ENCODE peak calls at places on chromosome 4, in five cellular contexts. X is heart left ventricle, A is mucosa of descending colon, L is Panc1, J is HCT116. D is an unnamed sample.

GRCh38 chr4:182103614-182104319 is 139.4 kb upstream of the TENM3 start:
- DNase-seq in X (no peak), A (no peak), L (no peak), J (no peak), D (no peak)

GRCh38 chr4:20773144-20773997 is 73.1 kb downstream of the PACRGL start:
- DNase-seq in X (no peak), A (peak; percentile 75), L (peak; percentile 15), J (peak; percentile 32), D (peak; percentile 25)

GRCh38 chr4:111930658-111931057 is 214.6 kb upstream of the FAM241A start:
- DNase-seq in X (no peak), A (no peak), L (no peak), J (no peak), D (no peak)

GRCh38 chr4:3422808-3423297 is 18.9 kb upstream of the HGFAC start:
- DNase-seq in X (peak; percentile 9), A (no peak), L (no peak), J (no peak), D (no peak)

GRCh38 chr4:1285790-1286553 is 3.7 kb upstream of the MAEA start:
- DNase-seq in X (no peak), A (peak; percentile 40), L (no peak), J (no peak), D (peak; percentile 35)

GRCh38 chr4:70902577-70903281 is 560 bp downstream of the MOB1B start:
- DNase-seq in X (no peak), A (no peak), L (no peak), J (no peak), D (no peak)

GRCh38 chr4:15444879-15445576 is 17.2 kb downstream of the C1QTNF7 start:
- DNase-seq in X (no peak), A (no peak), L (no peak), J (no peak), D (no peak)

GRCh38 chr4:146488495-146489174 is 33.1 kb downstream of the SLC10A7 start:
- DNase-seq in X (no peak), A (peak; percentile 8), L (no peak), J (no peak), D (no peak)

GRCh38 chr4:1160351-1160750 is 12.0 kb downstream of the SPON2 start:
- DNase-seq in X (no peak), A (no peak), L (no peak), J (no peak), D (no peak)

GRCh38 chr4:158374318-158374717 is 147.4 kb upstream of the RXFP1 start:
- DNase-seq in X (no peak), A (no peak), L (no peak), J (no peak), D (no peak)

GRCh38 chr4:7863911-7864681 is 75.6 kb downstream of the AFAP1 start:
- DNase-seq in X (no peak), A (no peak), L (no peak), J (no peak), D (no peak)

GRCh38 chr4:16117164-16117563 is 33.3 kb upstream of the PROM1 start:
- DNase-seq in X (no peak), A (no peak), L (no peak), J (no peak), D (no peak)

GRCh38 chr4:47469951-47470350 is 6.4 kb upstream of the COMMD8 start:
- DNase-seq in X (no peak), A (no peak), L (no peak), J (no peak), D (no peak)

GRCh38 chr4:15139599-15139998 is 137.3 kb downstream of the CPEB2 start:
- DNase-seq in X (no peak), A (no peak), L (no peak), J (no peak), D (no peak)

GRCh38 chr4:144557404-144557803 is 88.6 kb upstream of the HHIP start:
- DNase-seq in X (no peak), A (no peak), L (no peak), J (no peak), D (no peak)

GRCh38 chr4:79623125-79623905 is 215.3 kb upstream of the GK2 start:
- DNase-seq in X (no peak), A (no peak), L (no peak), J (no peak), D (no peak)

GRCh38 chr4:89583106-89583505 is 253.9 kb downstream of the SNCA start:
- DNase-seq in X (no peak), A (no peak), L (no peak), J (no peak), D (no peak)

GRCh38 chr4:105715692-105716278 is 7.2 kb downstream of the GSTCD start:
- DNase-seq in X (no peak), A (no peak), L (no peak), J (peak; percentile 13), D (no peak)

GRCh38 chr4:67104145-67104544 is 441.2 kb downstream of the CENPC start:
- DNase-seq in X (no peak), A (no peak), L (no peak), J (no peak), D (no peak)

GRCh38 chr4:76053730-76054129 is 17.9 kb upstream of the CXCL11 start:
- DNase-seq in X (no peak), A (no peak), L (no peak), J (no peak), D (no peak)

GRCh38 chr4:175071123-175071522 is 153.0 kb downstream of the ADAM29 start:
- DNase-seq in X (no peak), A (no peak), L (no peak), J (no peak), D (no peak)

GRCh38 chr4:8544741-8545438 is 35.3 kb upstream of the GPR78 start:
- DNase-seq in X (no peak), A (no peak), L (no peak), J (no peak), D (no peak)

GRCh38 chr4:98092833-98093439 is 50.3 kb downstream of the STPG2 start:
- DNase-seq in X (no peak), A (peak; percentile 11), L (no peak), J (peak; percentile 27), D (no peak)

GRCh38 chr4:145545538-145546224 is 64.0 kb downstream of the SMAD1 start:
- DNase-seq in X (no peak), A (peak; percentile 45), L (peak; percentile 74), J (peak; percentile 41), D (no peak)

GRCh38 chr4:186829740-186830449 is 106.2 kb upstream of the FAT1 start:
- DNase-seq in X (no peak), A (no peak), L (no peak), J (peak; percentile 82), D (no peak)

GRCh38 chr4:32574803-32575202 is 1854.6 kb downstream of the PCDH7 start:
- DNase-seq in X (no peak), A (no peak), L (no peak), J (no peak), D (no peak)

GRCh38 chr4:56764775-56765174 is 56.7 kb downstream of the SPINK2 start:
- DNase-seq in X (no peak), A (no peak), L (no peak), J (no peak), D (no peak)

GRCh38 chr4:143273170-143273917 is 63.3 kb upstream of the GAB1 start:
- DNase-seq in X (no peak), A (no peak), L (no peak), J (no peak), D (no peak)

GRCh38 chr4:8035371-8035780 is 95.7 kb upstream of the AFAP1 start:
- DNase-seq in X (no peak), A (no peak), L (no peak), J (no peak), D (no peak)

GRCh38 chr4:102734591-102735385 is 26.0 kb downstream of the MANBA start:
- DNase-seq in X (no peak), A (no peak), L (no peak), J (no peak), D (peak; percentile 31)

GRCh38 chr4:48575964-48576363 is 85.9 kb downstream of the ZAR1 start:
- DNase-seq in X (no peak), A (no peak), L (no peak), J (no peak), D (no peak)

DNA sequence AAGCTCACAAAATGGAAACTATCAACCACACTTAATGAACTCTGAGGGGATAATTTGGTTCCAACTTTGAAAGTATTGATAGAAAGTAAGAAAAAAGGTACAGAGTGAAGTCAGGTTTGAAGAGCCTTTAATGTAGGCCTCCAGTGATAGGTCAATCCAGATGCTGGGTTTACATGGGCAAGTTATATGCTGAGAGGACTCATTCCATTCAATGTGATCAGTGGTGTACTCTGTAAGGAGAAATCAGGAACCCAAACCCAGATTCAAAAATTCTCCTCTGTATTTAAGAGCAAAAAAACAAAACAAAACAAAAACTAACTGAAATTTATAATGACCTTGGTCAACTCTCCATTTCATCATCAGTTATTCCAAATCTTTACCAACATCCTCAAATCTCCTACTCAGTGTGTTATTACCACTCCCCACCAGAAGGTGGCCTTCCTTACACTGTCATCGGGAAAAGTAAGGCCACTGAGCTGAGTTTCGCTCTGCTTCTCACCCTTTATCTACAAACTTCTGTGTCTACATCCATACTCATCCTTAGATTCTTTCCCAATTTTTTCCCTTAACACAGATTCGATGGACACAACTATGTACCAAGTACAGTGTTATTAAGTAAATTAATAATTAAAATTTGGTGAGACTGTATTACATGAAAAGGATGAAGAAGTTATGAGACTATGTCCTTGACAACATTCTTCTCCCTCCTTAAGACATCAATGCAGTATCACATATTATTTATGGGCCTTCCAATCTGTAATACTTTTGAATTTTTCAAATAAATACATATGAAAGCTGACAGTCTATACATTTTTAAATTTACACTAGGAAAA is 88.3 kb downstream of the ZAR1 start:
- DNase-seq in X (peak; percentile 46), A (peak; percentile 87), L (peak; percentile 42), J (peak; percentile 36), D (no peak)
- TF ChIP-seq CTCF in X (peak; percentile 88), A (peak; percentile 77), L (peak; percentile 74), J (peak; percentile 78), D (peak; percentile 91)

GRCh38 chr4:177375971-177376370 is 66.3 kb downstream of the AGA start:
- DNase-seq in X (no peak), A (no peak), L (no peak), J (no peak), D (no peak)
- TF ChIP-seq CTCF in X (no peak), A (no peak), L (peak; percentile 19), J (no peak), D (no peak)

GRCh38 chr4:150976478-150977118 is 38.5 kb downstream of the LRBA start:
- DNase-seq in X (no peak), A (no peak), L (no peak), J (no peak), D (no peak)
- TF ChIP-seq CTCF in X (no peak), A (no peak), L (no peak), J (no peak), D (no peak)

DNA sequence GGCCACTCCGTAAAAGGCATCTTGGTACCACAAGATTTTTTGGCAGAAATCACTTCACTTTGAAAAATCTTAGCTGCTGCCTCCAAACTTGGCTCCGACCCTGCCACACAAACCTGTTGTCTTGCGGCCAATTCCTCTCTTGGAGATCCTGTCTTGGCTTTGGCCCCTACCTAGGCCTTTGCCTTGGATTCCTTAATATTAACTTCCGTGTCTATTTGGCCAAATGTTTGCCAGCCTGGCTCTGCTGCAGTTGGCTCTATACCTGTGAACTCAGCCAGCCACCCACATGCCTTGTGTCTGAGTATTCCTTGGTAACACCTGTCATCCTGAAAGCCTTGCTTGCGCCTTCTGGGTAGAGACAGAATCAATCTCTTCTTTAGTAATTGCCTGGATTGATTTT is 12.5 kb downstream of the GRXCR1 start:
- DNase-seq in X (no peak), A (no peak), L (no peak), J (no peak), D (no peak)
- TF ChIP-seq CTCF in X (no peak), A (no peak), L (no peak), J (no peak), D (no peak)